ENCODE peak calls at places on chromosomes 1 and 21, in six cellular contexts. G is NT2/D1; S is effector memory CD8-positive, alpha-beta T cell; U is stimulated activated effector memory CD8-positive, alpha-beta T cell treated with anti-CD3 and anti-CD28 coated beads, Interleukin-12 subunit alpha, Interleukin-12 subunit beta, amount 100 ng/mL, for 72 hours; K is HT-29; W is uterus. N is an unnamed sample.

GRCh38 chr1:232923739-232924386 is 26.5 kb upstream of the NTPCR start:
- DNase-seq in G (no peak), S (peak; percentile 16), U (peak; percentile 23), K (no peak), W (no peak), N (no peak)

GRCh38 chr1:107019166-107019565 is 37.3 kb upstream of the PRMT6 start:
- DNase-seq in G (no peak), S (no peak), U (no peak), K (no peak), W (no peak), N (no peak)

GRCh38 chr1:63112155-63112914 is 210.0 kb upstream of the FOXD3 start:
- DNase-seq in G (peak; percentile 51), S (no peak), U (no peak), K (no peak), W (no peak), N (no peak)

GRCh38 chr21:16145052-16145451 is 415.3 kb downstream of the USP25 start:
- DNase-seq in G (no peak), S (no peak), U (no peak), K (no peak), W (no peak), N (no peak)

GRCh38 chr1:115969509-115969908 is 6.8 kb upstream of the SLC22A15 start:
- DNase-seq in G (peak; percentile 88), S (no peak), U (no peak), K (peak; percentile 11), W (no peak), N (no peak)

GRCh38 chr1:116309090-116309870 is 63.8 kb upstream of the ATP1A1 start:
- DNase-seq in G (no peak), S (no peak), U (no peak), K (no peak), W (no peak), N (no peak)

GRCh38 chr1:24047101-24047459 is 64.9 kb downstream of the MYOM3 start:
- DNase-seq in G (no peak), S (no peak), U (no peak), K (no peak), W (peak; percentile 77), N (no peak)

GRCh38 chr1:74247881-74248528 is 12.8 kb downstream of the TNNI3K start:
- DNase-seq in G (no peak), S (no peak), U (no peak), K (no peak), W (no peak), N (no peak)

GRCh38 chr1:12150456-12151200 is 16.2 kb upstream of the TNFRSF1B start:
- DNase-seq in G (no peak), S (no peak), U (no peak), K (no peak), W (no peak), N (no peak)

GRCh38 chr1:172201572-172201971 is 218.9 kb upstream of the C1orf105 start:
- DNase-seq in G (no peak), S (no peak), U (no peak), K (no peak), W (no peak), N (no peak)

GRCh38 chr1:6269271-6269996 is 8.5 kb upstream of the GPR153 start:
- DNase-seq in G (no peak), S (no peak), U (no peak), K (peak; percentile 39), W (no peak), N (no peak)

GRCh38 chr1:203478231-203478630 is 2.6 kb downstream of the PRELP start:
- DNase-seq in G (no peak), S (no peak), U (no peak), K (no peak), W (no peak), N (no peak)

GRCh38 chr21:36966066-36966845 is at the start of gene HLCS:
- DNase-seq in G (peak; percentile 68), S (peak; percentile 64), U (peak; percentile 61), K (peak; percentile 63), W (peak; percentile 53), N (no peak)

GRCh38 chr1:174964261-174964984 is 35.3 kb upstream of the CACYBP start:
- DNase-seq in G (no peak), S (no peak), U (no peak), K (peak; percentile 51), W (no peak), N (no peak)

GRCh38 chr1:63148825-63149645 is 173.3 kb upstream of the FOXD3 start:
- DNase-seq in G (peak; percentile 77), S (no peak), U (no peak), K (peak; percentile 54), W (no peak), N (no peak)

GRCh38 chr21:43626390-43626789 is 32.9 kb downstream of the HSF2BP start:
- DNase-seq in G (no peak), S (no peak), U (no peak), K (no peak), W (no peak), N (no peak)

GRCh38 chr21:45517249-45518065 is 24.8 kb downstream of the SLC19A1 start:
- DNase-seq in G (no peak), S (no peak), U (no peak), K (no peak), W (no peak), N (no peak)

GRCh38 chr1:196877964-196878363 is 9.9 kb upstream of the CFHR4 start:
- DNase-seq in G (peak; percentile 43), S (no peak), U (no peak), K (no peak), W (no peak), N (no peak)

GRCh38 chr21:37370152-37371040 is 3.8 kb downstream of the DYRK1A start:
- DNase-seq in G (no peak), S (no peak), U (no peak), K (no peak), W (no peak), N (no peak)

GRCh38 chr1:115507916-115508315 is 133.9 kb upstream of the VANGL1 start:
- DNase-seq in G (no peak), S (no peak), U (no peak), K (no peak), W (no peak), N (no peak)

GRCh38 chr1:220485131-220485530 is 42.8 kb upstream of the MARK1 start:
- DNase-seq in G (peak; percentile 13), S (no peak), U (no peak), K (no peak), W (no peak), N (no peak)

GRCh38 chr1:153577624-153578051 is 12.0 kb upstream of the S100A2 start:
- DNase-seq in G (no peak), S (no peak), U (no peak), K (no peak), W (no peak), N (no peak)

N was measured in brain pericyte.